ENCODE peak calls at places on chromosomes 1 and 21, in seven cellular contexts. A is Peyer's patch; J is fibroblast of pulmonary artery; V is heart left ventricle; S is B cell; C is CD4-positive, alpha-beta T cell; O is cardiac muscle cell. X is an unnamed sample.

GRCh38 chr21:44575307-44576024 is 1.9 kb downstream of the KRTAP10-4 start:
- DNase-seq in C (no peak), O (no peak), J (no peak), A (peak; percentile 34), S (no peak), V (no peak), X (no peak)

GRCh38 chr1:157181258-157181657 is 43.1 kb upstream of the ETV3 start:
- DNase-seq in C (no peak), A (no peak), S (no peak), V (no peak), O (no peak), J (no peak), X (no peak)

GRCh38 chr1:183915634-183916510 is 111.0 kb downstream of the RGL1 start:
- DNase-seq in C (peak; percentile 53), S (peak; percentile 52), J (peak; percentile 97), O (peak; percentile 97), V (peak; percentile 78), A (peak; percentile 88), X (peak; percentile 61)

GRCh38 chr1:76330993-76331603 is 256.6 kb downstream of the ST6GALNAC3 start:
- DNase-seq in J (peak; percentile 88), A (peak; percentile 78), V (no peak), S (peak; percentile 33), C (no peak), O (peak; percentile 89), X (peak; percentile 28)

GRCh38 chr1:70072239-70072751 is 133.1 kb downstream of the LRRC40 start:
- DNase-seq in S (no peak), J (peak; percentile 58), V (no peak), C (no peak), O (peak; percentile 56), A (no peak), X (no peak)

GRCh38 chr1:29963946-29964345 is 727.6 kb downstream of the PTPRU start:
- DNase-seq in J (no peak), S (no peak), A (no peak), V (no peak), O (no peak), C (no peak), X (no peak)

GRCh38 chr1:15053091-15053657 is 100.4 kb upstream of the TMEM51 start:
- DNase-seq in C (no peak), V (no peak), J (no peak), O (no peak), S (no peak), A (no peak), X (no peak)

GRCh38 chr1:40662864-40663263 is 2.6 kb downstream of the RIMS3 start:
- DNase-seq in J (no peak), S (no peak), C (no peak), O (peak; percentile 12), A (no peak), V (no peak), X (no peak)

GRCh38 chr21:25925936-25926335 is 191.2 kb downstream of the GABPA start:
- DNase-seq in V (peak; percentile 28), J (peak; percentile 86), C (no peak), S (no peak), A (no peak), O (peak; percentile 80), X (no peak)

GRCh38 chr1:172117800-172118199 is 276.5 kb downstream of the DNM3 start:
- DNase-seq in J (no peak), S (no peak), A (peak; percentile 48), O (no peak), C (no peak), V (no peak), X (no peak)

DNA sequence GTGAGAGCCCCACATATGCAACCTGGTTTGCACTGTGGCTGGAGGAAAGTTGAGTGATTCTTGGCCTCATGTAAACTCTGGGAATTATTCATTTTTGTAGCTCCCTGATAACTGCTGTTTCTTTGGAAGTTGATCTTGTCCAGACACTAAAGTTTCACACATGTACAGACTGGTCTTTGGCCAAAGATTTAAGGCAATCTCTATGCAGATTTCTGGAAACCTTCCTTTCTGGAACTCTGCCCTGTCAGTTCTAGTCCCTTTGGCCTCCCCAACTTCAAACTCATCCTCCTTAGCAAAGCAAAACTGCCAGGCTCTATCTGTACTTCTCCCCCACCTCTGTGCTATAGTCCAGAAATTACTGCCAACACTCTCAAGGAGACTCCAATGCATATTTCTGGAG is 36.6 kb downstream of the C1orf198 start:
- DNase-seq in C (no peak), O (peak; percentile 91), A (no peak), S (no peak), V (no peak), J (peak; percentile 57), X (no peak)
- TF ChIP-seq CTCF in C (no peak), O (no peak), A (no peak), S (no peak), V (no peak), J (no peak), X (no peak)

GRCh38 chr1:234229676-234230075 is 143.6 kb upstream of the COA6 start:
- DNase-seq in O (no peak), V (no peak), A (no peak), J (no peak), S (no peak), C (no peak), X (no peak)

GRCh38 chr1:234234199-234234598 is 139.1 kb upstream of the COA6 start:
- DNase-seq in S (no peak), V (no peak), C (no peak), O (no peak), J (no peak), A (no peak), X (no peak)

GRCh38 chr1:234230414-234230862 is 142.8 kb upstream of the COA6 start:
- DNase-seq in V (no peak), A (no peak), O (peak; percentile 41), J (no peak), S (no peak), C (no peak), X (peak; percentile 43)

GRCh38 chr1:234231893-234232276 is 141.4 kb upstream of the COA6 start:
- DNase-seq in A (no peak), S (no peak), J (no peak), O (no peak), C (no peak), V (no peak), X (no peak)

DNA sequence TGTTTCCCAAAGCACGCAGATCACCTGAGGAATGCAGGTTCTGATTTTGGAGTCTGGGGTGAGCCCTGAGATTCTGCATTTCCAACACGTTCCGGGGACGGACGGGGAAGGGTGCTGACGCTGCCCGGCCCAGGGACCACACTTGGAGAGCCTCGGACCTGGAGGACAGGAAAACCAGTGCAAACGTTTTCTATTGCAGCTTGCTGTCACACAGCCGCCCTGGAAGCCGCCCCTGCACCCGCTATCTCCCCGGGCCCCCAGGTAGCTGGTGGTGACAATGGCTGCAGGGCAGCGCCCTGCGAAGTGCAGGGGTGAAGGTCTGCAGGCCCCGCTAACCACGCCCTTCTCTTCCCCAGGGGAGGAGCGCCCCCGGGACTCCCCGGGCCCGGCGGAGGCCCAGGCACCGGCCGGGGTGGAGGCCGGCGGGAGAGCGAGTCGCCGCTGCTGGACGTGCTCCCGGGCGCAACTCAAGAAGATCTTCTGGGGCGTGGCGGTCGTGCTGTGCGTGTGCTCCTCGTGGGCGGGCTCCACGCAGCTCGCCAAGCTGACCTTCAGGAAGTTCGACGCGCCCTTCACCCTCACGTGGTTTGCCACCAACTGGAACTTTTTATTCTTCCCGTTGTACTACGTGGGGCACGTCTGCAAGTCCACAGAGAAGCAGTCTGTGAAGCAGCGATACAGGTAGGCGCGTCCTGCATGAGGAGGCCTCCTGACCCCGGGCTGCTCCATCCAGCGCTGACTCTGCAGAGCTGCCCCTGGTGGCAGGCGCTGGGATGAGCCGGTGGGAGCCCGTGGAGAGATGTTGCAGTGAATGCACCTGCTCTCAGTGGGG is 142.0 kb upstream of the COA6 start:
- DNase-seq in J (no peak), S (no peak), O (no peak), A (no peak), V (no peak), C (no peak), X (no peak)
- TF ChIP-seq CTCF in J (no peak), S (no peak), O (peak; percentile 13), A (no peak), V (no peak), C (no peak), X (no peak)

GRCh38 chr1:27959792-27960603 is at the start of gene XKR8:
- DNase-seq in S (peak; percentile 98), O (peak; percentile 87), V (peak; percentile 86), C (peak; percentile 86), J (peak; percentile 72), A (peak; percentile 92), X (peak; percentile 98)
- TF ChIP-seq CTCF in S (peak; percentile 48), O (peak; percentile 47), V (peak; percentile 35), C (no peak), J (peak; percentile 16), A (peak; percentile 69), X (peak; percentile 63)

GRCh38 chr21:28067015-28067414 is 925.7 kb downstream of the LTN1 start:
- DNase-seq in J (no peak), C (no peak), A (no peak), V (no peak), S (no peak), O (no peak), X (no peak)
- TF ChIP-seq CTCF in J (no peak), C (no peak), A (no peak), V (no peak), S (no peak), O (no peak), X (no peak)

GRCh38 chr21:34962586-34963222 is 86.4 kb downstream of the RUNX1 start:
- DNase-seq in O (no peak), S (no peak), J (no peak), C (no peak), A (no peak), V (no peak), X (no peak)
- TF ChIP-seq CTCF in O (no peak), S (no peak), J (no peak), C (no peak), A (no peak), V (no peak), X (no peak)

GRCh38 chr1:61337471-61337870 is 255.1 kb downstream of the NFIA start:
- DNase-seq in V (no peak), C (no peak), J (peak; percentile 42), S (no peak), O (peak; percentile 52), A (no peak), X (no peak)

GRCh38 chr1:61337981-61338848 is 255.9 kb downstream of the NFIA start:
- DNase-seq in A (peak; percentile 72), J (peak; percentile 91), C (no peak), S (no peak), O (peak; percentile 92), V (peak; percentile 70), X (no peak)

GRCh38 chr1:61334718-61335589 is 252.6 kb downstream of the NFIA start:
- DNase-seq in C (no peak), V (peak; percentile 86), S (no peak), J (peak; percentile 81), O (peak; percentile 91), A (no peak), X (no peak)

GRCh38 chr1:61338899-61339298 is 256.5 kb downstream of the NFIA start:
- DNase-seq in V (no peak), O (no peak), S (no peak), J (no peak), C (no peak), A (no peak), X (no peak)

DNA sequence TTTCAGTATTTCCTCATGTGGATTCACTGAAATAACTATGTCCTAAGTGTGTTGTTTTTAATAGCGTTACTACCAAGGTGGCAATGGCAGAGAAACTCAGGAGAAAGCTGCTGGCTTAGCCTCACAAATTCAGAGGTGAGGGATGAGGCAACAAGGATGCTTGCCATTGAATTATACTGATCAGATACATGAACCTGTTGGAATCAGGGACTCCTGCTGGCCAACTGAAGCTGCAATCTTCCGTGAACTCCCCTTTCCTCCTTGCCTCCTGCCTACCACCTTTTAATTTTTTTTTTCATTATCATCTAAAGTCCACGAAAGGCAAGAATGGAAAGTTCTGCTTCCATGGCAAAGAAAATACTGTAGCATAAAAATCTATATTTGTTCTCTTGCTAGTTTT is 254.7 kb downstream of the NFIA start:
- DNase-seq in V (no peak), C (no peak), A (no peak), S (no peak), O (peak; percentile 16), J (no peak), X (no peak)
- TF ChIP-seq CTCF in V (peak; percentile 18), C (no peak), A (peak; percentile 17), S (no peak), O (peak; percentile 17), J (peak; percentile 34), X (no peak)